ENCODE peak calls at places on chromosomes 12 and 14, in eight cellular contexts. G is GM13977; Q is NCI-H460; Z is A549; V is C1 segment of cervical spinal cord; F is CD8-positive, alpha-beta memory T cell; T is stimulated activated effector memory CD8-positive, alpha-beta T cell treated with anti-CD3 and anti-CD28 coated beads, Interleukin-12 subunit alpha, Interleukin-12 subunit beta, amount 100 ng/mL, for 72 hours; I is hypothalamus. S is an unnamed sample.

GRCh38 chr12:122870867-122871664 is 24.9 kb downstream of the VPS37B start:
- DNase-seq in G (no peak), Q (no peak), Z (no peak), V (peak; percentile 54), F (no peak), T (no peak), I (no peak), S (no peak)

GRCh38 chr12:95940514-95940913 is 1.9 kb downstream of the CCDC38 start:
- DNase-seq in G (no peak), Q (peak; percentile 86), Z (no peak), V (no peak), F (no peak), T (no peak), I (no peak), S (no peak)

GRCh38 chr14:99454246-99454645 is 26.4 kb downstream of the SETD3 start:
- DNase-seq in G (no peak), Q (no peak), Z (no peak), V (no peak), F (no peak), T (no peak), I (no peak), S (no peak)

GRCh38 chr14:50501642-50502041 is 30.7 kb downstream of the MAP4K5 start:
- DNase-seq in G (no peak), Q (no peak), Z (peak; percentile 8), V (no peak), F (no peak), T (no peak), I (no peak), S (no peak)

GRCh38 chr14:55577229-55577628 is 2.8 kb upstream of the KTN1 start:
- DNase-seq in G (no peak), Q (no peak), Z (no peak), V (no peak), F (no peak), T (no peak), I (no peak), S (no peak)

GRCh38 chr12:41936333-41936732 is 208.3 kb downstream of the GXYLT1 start:
- DNase-seq in G (no peak), Q (no peak), Z (no peak), V (no peak), F (no peak), T (no peak), I (no peak), S (no peak)

GRCh38 chr12:117026343-117026742 is 72.9 kb downstream of the TESC start:
- DNase-seq in G (no peak), Q (no peak), Z (no peak), V (no peak), F (no peak), T (no peak), I (no peak), S (no peak)

GRCh38 chr12:95851609-95852008 is 7.1 kb upstream of the SNRPF start:
- DNase-seq in G (no peak), Q (no peak), Z (no peak), V (no peak), F (peak; percentile 13), T (no peak), I (no peak), S (no peak)

GRCh38 chr14:104749958-104750529 is 2.9 kb upstream of the SIVA1 start:
- DNase-seq in G (no peak), Q (no peak), Z (no peak), V (no peak), F (no peak), T (no peak), I (no peak), S (no peak)